ENCODE peak calls at places on chromosomes 2 and 18, in six cellular contexts. S, E, X, Q, C and J are unnamed samples. For H3K4me1, H3K27me3 and H3K9me3, the result is how much of the 10 kb centered on the place peaks cover.

GRCh38 chr2:69298261-69298660 is 88.8 kb downstream of the GFPT1 start:
- DNase-seq in S (no peak), E (no peak), X (no peak), Q (no peak), C (no peak), J (no peak)

GRCh38 chr2:85930129-85931124 is 41.6 kb upstream of the ST3GAL5 start:
- DNase-seq in S (no peak), E (no peak), X (peak), Q (no peak), C (no peak), J (no peak)

GRCh38 chr2:181862583-181863281 is 28.8 kb upstream of the ITPRID2 start:
- DNase-seq in S (no peak), E (no peak), X (no peak), Q (no peak), C (no peak), J (no peak)

GRCh38 chr18:77054606-77055428 is 77.8 kb downstream of the MBP start:
- DNase-seq in S (peak), E (peak), X (peak), Q (peak), C (peak), J (peak)

GRCh38 chr2:11811036-11811654 is 64.7 kb downstream of the LPIN1 start:
- DNase-seq in S (no peak), E (no peak), X (no peak), Q (peak), C (peak), J (no peak)

GRCh38 chr2:234191819-234192407 is 141.4 kb downstream of the SPP2 start:
- DNase-seq in S (no peak), E (no peak), X (no peak), Q (no peak), C (no peak), J (no peak)

GRCh38 chr2:201859886-201860285 is 53.5 kb downstream of the CDK15 start:
- DNase-seq in S (no peak), E (no peak), X (no peak), Q (no peak), C (no peak), J (no peak)

GRCh38 chr2:120395686-120396518 is 50.0 kb downstream of the INHBB start:
- DNase-seq in S (no peak), E (peak), X (no peak), Q (no peak), C (no peak), J (no peak)

GRCh38 chr2:161420406-161421025 is 4.4 kb downstream of the TBR1 start:
- DNase-seq in S (no peak), E (no peak), X (no peak), Q (no peak), C (no peak), J (no peak)

GRCh38 chr2:236691799-236692167 is 122.2 kb downstream of the ACKR3 start:
- DNase-seq in S (no peak), E (no peak), X (peak), Q (no peak), C (no peak), J (peak)

GRCh38 chr18:51149605-51150429 is 47.7 kb downstream of the MEX3C start:
- DNase-seq in S (no peak), E (peak), X (peak), Q (no peak), C (no peak), J (no peak)

GRCh38 chr2:172893654-172894053 is 158.0 kb downstream of the RAPGEF4 start:
- DNase-seq in S (no peak), E (no peak), X (no peak), Q (no peak), C (no peak), J (no peak)

GRCh38 chr18:46283268-46283667 is 179.1 kb downstream of the HAUS1 start:
- DNase-seq in S (no peak), E (no peak), X (no peak), Q (no peak), C (no peak), J (no peak)

GRCh38 chr18:6056171-6056932 is 161.0 kb upstream of the TMEM200C start:
- DNase-seq in S (no peak), E (peak), X (no peak), Q (no peak), C (no peak), J (no peak)

GRCh38 chr2:170747921-170748320 is 22.3 kb upstream of the ERICH2 start:
- DNase-seq in S (no peak), E (peak), X (no peak), Q (no peak), C (no peak), J (no peak)

GRCh38 chr2:19787134-19787533 is 114.6 kb downstream of the TTC32 start:
- DNase-seq in S (no peak), E (no peak), X (no peak), Q (no peak), C (no peak), J (no peak)

GRCh38 chr2:145769053-145769716 is 1249.3 kb upstream of the ZEB2 start:
- DNase-seq in S (no peak), E (no peak), X (no peak), Q (no peak), C (no peak), J (no peak)

GRCh38 chr18:21109936-21110666 is 1.5 kb downstream of the ROCK1 start:
- DNase-seq in S (no peak), E (no peak), X (no peak), Q (no peak), C (no peak), J (no peak)

GRCh38 chr2:220948579-220948978 is 623.5 kb downstream of the EPHA4 start:
- DNase-seq in S (no peak), E (no peak), X (no peak), Q (no peak), C (no peak), J (no peak)

GRCh38 chr2:46098606-46099005 is 198.6 kb upstream of the EPAS1 start:
- DNase-seq in S (no peak), E (no peak), X (no peak), Q (no peak), C (no peak), J (no peak)

GRCh38 chr2:197675246-197675645 is at the start of gene RFTN2:
- DNase-seq in S (no peak), E (no peak), X (no peak), Q (no peak), C (no peak), J (no peak)

GRCh38 chr2:127528487-127528886 is 2.2 kb upstream of the IWS1 start:
- DNase-seq in S (no peak), E (no peak), X (peak), Q (no peak), C (no peak), J (no peak)

GRCh38 chr2:209383212-209383611 is 40.6 kb upstream of the MAP2 start:
- DNase-seq in S (no peak), E (peak), X (peak), Q (no peak), C (no peak), J (no peak)

GRCh38 chr18:75070625-75071483 is 138.1 kb downstream of the PTGR3 start:
- DNase-seq in S (no peak), E (peak), X (peak), Q (peak), C (no peak), J (no peak)

GRCh38 chr2:191571163-191571769 is 106.7 kb upstream of the NABP1 start:
- DNase-seq in S (no peak), E (peak), X (peak), Q (no peak), C (no peak), J (no peak)

GRCh38 chr2:71683070-71683469 is 229.7 kb downstream of the DYSF start:
- DNase-seq in S (no peak), E (no peak), X (no peak), Q (no peak), C (no peak), J (peak)

GRCh38 chr2:240957656-240958365 is 40.6 kb upstream of the SNED1 start:
- DNase-seq in S (no peak), E (peak), X (no peak), Q (peak), C (no peak), J (peak)

GRCh38 chr2:64686283-64686956 is 32.7 kb upstream of the SERTAD2 start:
- DNase-seq in S (no peak), E (no peak), X (peak), Q (no peak), C (no peak), J (no peak)

GRCh38 chr2:3633089-3633981 is 24.7 kb upstream of the ALLC start:
- DNase-seq in S (peak), E (no peak), X (no peak), Q (no peak), C (peak), J (peak)

GRCh38 chr2:132256251-132256902 is 94.6 kb upstream of the ANKRD30BL start:
- DNase-seq in S (no peak), E (no peak), X (no peak), Q (no peak), C (no peak), J (peak)

GRCh38 chr18:3304832-3305231 is 42.9 kb downstream of the MYL12B start:
- DNase-seq in S (no peak), E (no peak), X (no peak), Q (no peak), C (no peak), J (no peak)

GRCh38 chr2:18922276-18922675 is 332.9 kb upstream of the NT5C1B start:
- DNase-seq in S (no peak), E (no peak), X (no peak), Q (no peak), C (no peak), J (no peak)

GRCh38 chr2:101776172-101777043 is 78.9 kb downstream of the MAP4K4 start:
- DNase-seq in S (no peak), E (peak), X (no peak), Q (no peak), C (no peak), J (no peak)

GRCh38 chr2:101775636-101776035 is 78.1 kb downstream of the MAP4K4 start:
- DNase-seq in S (no peak), E (no peak), X (no peak), Q (no peak), C (no peak), J (no peak)

GRCh38 chr2:101778102-101778501 is 80.6 kb downstream of the MAP4K4 start:
- DNase-seq in S (no peak), E (no peak), X (no peak), Q (no peak), C (no peak), J (no peak)

GRCh38 chr2:101779190-101779589 is 81.7 kb downstream of the MAP4K4 start:
- DNase-seq in S (no peak), E (no peak), X (no peak), Q (no peak), C (no peak), J (no peak)

DNA sequence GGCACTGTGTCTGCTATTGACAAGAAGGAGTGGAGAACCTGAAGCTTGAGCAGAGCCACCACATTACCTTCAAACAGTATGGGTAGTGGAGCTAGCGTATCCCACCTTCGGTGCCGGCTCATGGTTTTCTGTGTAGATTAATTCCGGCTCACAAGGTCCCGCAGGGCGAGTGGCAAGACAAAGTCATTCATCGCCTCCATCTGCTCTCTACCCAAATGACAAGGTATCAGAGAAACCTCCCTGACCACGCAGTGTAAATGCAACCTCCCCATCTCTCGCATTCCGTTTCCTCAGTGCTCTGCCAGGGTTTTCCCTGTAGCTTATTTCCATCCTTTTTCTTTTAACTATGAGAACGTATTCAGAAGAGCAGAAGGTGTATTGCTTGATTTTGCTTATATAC is 79.8 kb downstream of the MAP4K4 start:
- DNase-seq in S (no peak), E (no peak), X (no peak), Q (no peak), C (no peak), J (no peak)
- H3K4me1 ChIP-seq in S (under half), E (under half), X (under half), Q (under half), C (half or more), J (under half)

GRCh38 chr2:42492691-42493467 is 903 bp downstream of the KCNG3 start:
- DNase-seq in S (no peak), E (peak), X (no peak), Q (no peak), C (no peak), J (no peak)
- H3K27me3 ChIP-seq in S (under half), E (under half), X (under half), Q (under half), C (under half), J (under half)

DNA sequence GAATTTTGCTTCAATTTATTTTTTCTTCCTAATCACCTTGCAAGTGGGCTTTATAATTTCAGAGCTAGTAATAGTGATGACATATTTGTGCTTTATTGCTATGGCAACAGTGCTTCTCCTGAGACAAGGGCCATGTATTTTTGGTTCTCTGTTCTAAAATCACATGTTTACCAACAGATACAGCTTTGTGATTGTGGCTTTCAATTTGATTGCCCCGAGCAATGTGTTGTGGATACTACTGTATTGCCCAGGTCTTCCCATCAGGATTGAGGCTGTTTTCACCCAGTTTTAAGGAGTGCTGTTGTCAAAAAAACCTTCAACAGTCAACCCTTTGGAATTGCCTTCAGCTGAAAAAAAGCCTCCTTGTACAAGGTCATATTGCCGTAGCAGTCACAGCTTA is 841.4 kb upstream of the VRK2 start:
- DNase-seq in S (no peak), E (no peak), X (no peak), Q (no peak), C (no peak), J (no peak)
- H3K9me3 ChIP-seq in S (under half), E (under half), X (under half), Q (under half), C (under half), J (under half)

GRCh38 chr2:111165084-111165483 is 44.4 kb downstream of the BCL2L11 start:
- DNase-seq in S (no peak), E (no peak), X (no peak), Q (no peak), C (peak), J (no peak)
- H3K4me1 ChIP-seq in S (under half), E (under half), X (under half), Q (under half), C (half or more), J (under half)